ENCODE peak calls at places on chromosomes 5 and 9, in seven cellular contexts. One of them, this sample, is unnamed.

GRCh38 chr9:28134577-28134976 is 561.3 kb upstream of the C9orf72 start:
- DNase-seq in fibroblast of lung: no peak
- DNase-seq in fibroblast of the aortic adventitia: no peak
- DNase-seq in cardiac fibroblast: no peak
- DNase-seq in AG09309: no peak
- DNase-seq in SK-N-MC: no peak
- DNase-seq in CD8-positive, alpha-beta T cell: no peak
- DNase-seq in this sample: no peak

GRCh38 chr5:61575103-61575502 is 243.0 kb downstream of the ZSWIM6 start:
- DNase-seq in fibroblast of lung: peak; percentile 92
- DNase-seq in fibroblast of the aortic adventitia: peak; percentile 76
- DNase-seq in cardiac fibroblast: peak; percentile 82
- DNase-seq in AG09309: peak; percentile 41
- DNase-seq in SK-N-MC: no peak
- DNase-seq in CD8-positive, alpha-beta T cell: no peak
- DNase-seq in this sample: peak; percentile 85

GRCh38 chr9:34459941-34460340 is 1.3 kb downstream of the DNAI1 start:
- DNase-seq in fibroblast of lung: peak; percentile 32
- DNase-seq in fibroblast of the aortic adventitia: no peak
- DNase-seq in cardiac fibroblast: no peak
- DNase-seq in AG09309: no peak
- DNase-seq in SK-N-MC: no peak
- DNase-seq in CD8-positive, alpha-beta T cell: no peak
- DNase-seq in this sample: no peak

GRCh38 chr9:130692365-130692764 is 1.2 kb upstream of the EXOSC2 start:
- DNase-seq in fibroblast of lung: peak; percentile 53
- DNase-seq in fibroblast of the aortic adventitia: no peak
- DNase-seq in cardiac fibroblast: no peak
- DNase-seq in AG09309: no peak
- DNase-seq in SK-N-MC: no peak
- DNase-seq in CD8-positive, alpha-beta T cell: no peak
- DNase-seq in this sample: no peak

GRCh38 chr9:96884443-96884842 is 30.1 kb upstream of the ZNF782 start:
- DNase-seq in fibroblast of lung: peak; percentile 81
- DNase-seq in fibroblast of the aortic adventitia: peak; percentile 32
- DNase-seq in cardiac fibroblast: peak; percentile 16
- DNase-seq in AG09309: no peak
- DNase-seq in SK-N-MC: no peak
- DNase-seq in CD8-positive, alpha-beta T cell: no peak
- DNase-seq in this sample: peak; percentile 61

GRCh38 chr9:113963017-113963620 is 87.0 kb downstream of the ZNF618 start:
- DNase-seq in fibroblast of lung: peak; percentile 34
- DNase-seq in fibroblast of the aortic adventitia: peak; percentile 56
- DNase-seq in cardiac fibroblast: peak; percentile 71
- DNase-seq in AG09309: no peak
- DNase-seq in SK-N-MC: no peak
- DNase-seq in CD8-positive, alpha-beta T cell: no peak
- DNase-seq in this sample: peak; percentile 44

GRCh38 chr5:40383719-40384651 is 295.7 kb upstream of the PTGER4 start:
- DNase-seq in fibroblast of lung: peak; percentile 56
- DNase-seq in fibroblast of the aortic adventitia: peak; percentile 79
- DNase-seq in cardiac fibroblast: peak; percentile 57
- DNase-seq in AG09309: peak; percentile 35
- DNase-seq in SK-N-MC: peak; percentile 32
- DNase-seq in CD8-positive, alpha-beta T cell: no peak
- DNase-seq in this sample: peak; percentile 66

GRCh38 chr5:138180183-138180782 is 1.4 kb downstream of the KIF20A start:
- DNase-seq in fibroblast of lung: peak; percentile 48
- DNase-seq in fibroblast of the aortic adventitia: peak; percentile 61
- DNase-seq in cardiac fibroblast: peak; percentile 73
- DNase-seq in AG09309: peak; percentile 21
- DNase-seq in SK-N-MC: peak; percentile 47
- DNase-seq in CD8-positive, alpha-beta T cell: no peak
- DNase-seq in this sample: peak; percentile 52

GRCh38 chr9:4508907-4509589 is 18.8 kb downstream of the SLC1A1 start:
- DNase-seq in fibroblast of lung: peak; percentile 82
- DNase-seq in fibroblast of the aortic adventitia: peak; percentile 91
- DNase-seq in cardiac fibroblast: peak; percentile 41
- DNase-seq in AG09309: peak; percentile 83
- DNase-seq in SK-N-MC: no peak
- DNase-seq in CD8-positive, alpha-beta T cell: no peak
- DNase-seq in this sample: peak; percentile 89

GRCh38 chr5:3599283-3600105 is 3.9 kb downstream of the IRX1 start:
- DNase-seq in fibroblast of lung: peak; percentile 71
- DNase-seq in fibroblast of the aortic adventitia: no peak
- DNase-seq in cardiac fibroblast: no peak
- DNase-seq in AG09309: no peak
- DNase-seq in SK-N-MC: no peak
- DNase-seq in CD8-positive, alpha-beta T cell: no peak
- DNase-seq in this sample: peak; percentile 65

GRCh38 chr9:127893392-127893791 is 6.0 kb downstream of the ST6GALNAC6 start:
- DNase-seq in fibroblast of lung: no peak
- DNase-seq in fibroblast of the aortic adventitia: no peak
- DNase-seq in cardiac fibroblast: no peak
- DNase-seq in AG09309: no peak
- DNase-seq in SK-N-MC: no peak
- DNase-seq in CD8-positive, alpha-beta T cell: no peak
- DNase-seq in this sample: no peak
- H3K4me3 ChIP-seq in fibroblast of lung: no peak overlapping the region
- H3K4me3 ChIP-seq in fibroblast of the aortic adventitia: no peak overlapping the region
- H3K4me3 ChIP-seq in cardiac fibroblast: no peak overlapping the region
- H3K4me3 ChIP-seq in AG09309: no peak overlapping the region
- H3K4me3 ChIP-seq in SK-N-MC: no peak overlapping the region
- H3K4me3 ChIP-seq in CD8-positive, alpha-beta T cell: no peak overlapping the region
- H3K4me3 ChIP-seq in this sample: no peak overlapping the region

GRCh38 chr5:157267766-157268480 is 2.0 kb downstream of the CYFIP2 start:
- DNase-seq in fibroblast of lung: no peak
- DNase-seq in fibroblast of the aortic adventitia: no peak
- DNase-seq in cardiac fibroblast: no peak
- DNase-seq in AG09309: no peak
- DNase-seq in SK-N-MC: no peak
- DNase-seq in CD8-positive, alpha-beta T cell: no peak
- DNase-seq in this sample: no peak
- H3K4me3 ChIP-seq in fibroblast of lung: no peak overlapping the region
- H3K4me3 ChIP-seq in fibroblast of the aortic adventitia: no peak overlapping the region
- H3K4me3 ChIP-seq in cardiac fibroblast: no peak overlapping the region
- H3K4me3 ChIP-seq in AG09309: no peak overlapping the region
- H3K4me3 ChIP-seq in SK-N-MC: no peak overlapping the region
- H3K4me3 ChIP-seq in CD8-positive, alpha-beta T cell: peak overlapping the region; percentile 77
- H3K4me3 ChIP-seq in this sample: no peak overlapping the region

DNA sequence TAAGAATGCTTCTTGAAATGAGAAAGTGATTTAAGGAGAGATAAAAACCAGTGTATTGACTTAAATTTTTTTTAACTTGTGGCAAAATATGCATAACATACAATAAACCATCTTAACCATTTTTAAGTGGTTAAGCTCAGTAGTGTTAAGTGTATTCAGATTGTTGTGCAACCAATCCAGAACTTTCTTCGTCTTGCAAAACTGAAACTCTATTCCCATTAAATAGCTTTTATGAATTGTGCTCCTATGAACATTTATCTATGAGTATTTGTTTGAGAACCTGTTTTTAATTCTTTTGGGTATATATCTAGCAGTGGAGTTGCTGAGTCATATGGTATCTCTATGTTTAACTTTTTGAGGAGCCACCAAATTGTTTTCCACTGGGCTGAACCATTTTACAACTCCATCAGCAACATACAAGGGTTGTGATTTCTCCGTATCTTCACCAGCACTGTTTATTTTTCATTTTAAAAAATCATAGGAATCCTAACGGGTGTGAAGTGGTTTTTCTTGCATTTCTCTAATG is 76.6 kb upstream of the ACTBL2 start:
- DNase-seq in fibroblast of lung: peak; percentile 19
- DNase-seq in fibroblast of the aortic adventitia: peak; percentile 49
- DNase-seq in cardiac fibroblast: no peak
- DNase-seq in AG09309: no peak
- DNase-seq in SK-N-MC: no peak
- DNase-seq in CD8-positive, alpha-beta T cell: no peak
- DNase-seq in this sample: no peak
- H3K4me3 ChIP-seq in fibroblast of lung: no peak overlapping the region
- H3K4me3 ChIP-seq in fibroblast of the aortic adventitia: no peak overlapping the region
- H3K4me3 ChIP-seq in cardiac fibroblast: no peak overlapping the region
- H3K4me3 ChIP-seq in AG09309: no peak overlapping the region
- H3K4me3 ChIP-seq in SK-N-MC: no peak overlapping the region
- H3K4me3 ChIP-seq in CD8-positive, alpha-beta T cell: no peak overlapping the region
- H3K4me3 ChIP-seq in this sample: no peak overlapping the region

GRCh38 chr5:119307170-119307569 is 48.6 kb upstream of the TNFAIP8 start:
- DNase-seq in fibroblast of lung: no peak
- DNase-seq in fibroblast of the aortic adventitia: no peak
- DNase-seq in cardiac fibroblast: no peak
- DNase-seq in AG09309: no peak
- DNase-seq in SK-N-MC: no peak
- DNase-seq in CD8-positive, alpha-beta T cell: no peak
- DNase-seq in this sample: no peak
- H3K4me3 ChIP-seq in fibroblast of lung: no peak overlapping the region
- H3K4me3 ChIP-seq in fibroblast of the aortic adventitia: no peak overlapping the region
- H3K4me3 ChIP-seq in cardiac fibroblast: no peak overlapping the region
- H3K4me3 ChIP-seq in AG09309: no peak overlapping the region
- H3K4me3 ChIP-seq in SK-N-MC: no peak overlapping the region
- H3K4me3 ChIP-seq in CD8-positive, alpha-beta T cell: no peak overlapping the region
- H3K4me3 ChIP-seq in this sample: no peak overlapping the region

This sample was measured in AG10803.